ENCODE peak calls at places on chromosomes 1 and 21, in four cellular contexts. E is cardiac fibroblast, L is astrocyte of the cerebellum, A is fibroblast of pulmonary artery. B is an unnamed sample.

GRCh38 chr1:203290261-203291089 is 14.8 kb upstream of the BTG2 start:
- DNase-seq in E (peak; percentile 56), L (peak; percentile 27), A (peak; percentile 81), B (peak; percentile 56)

GRCh38 chr1:79353224-79353623 is 346.7 kb upstream of the ADGRL4 start:
- DNase-seq in E (peak; percentile 84), L (peak; percentile 11), A (peak; percentile 80), B (peak; percentile 83)

GRCh38 chr1:59511476-59512465 is 214.9 kb downstream of the FGGY start:
- DNase-seq in E (peak; percentile 28), L (no peak), A (peak; percentile 80), B (peak; percentile 49)

GRCh38 chr1:38779491-38779890 is 80.1 kb downstream of the RRAGC start:
- DNase-seq in E (no peak), L (no peak), A (no peak), B (no peak)

GRCh38 chr1:12196641-12197482 is 30.1 kb downstream of the TNFRSF1B start:
- DNase-seq in E (no peak), L (no peak), A (no peak), B (no peak)

GRCh38 chr1:29524285-29525065 is 288.2 kb downstream of the PTPRU start:
- DNase-seq in E (no peak), L (no peak), A (no peak), B (no peak)

GRCh38 chr1:10788592-10789006 is 7.8 kb downstream of the CASZ1 start:
- DNase-seq in E (no peak), L (no peak), A (no peak), B (no peak)

GRCh38 chr1:43885311-43885801 is 48.2 kb upstream of the ARTN start:
- DNase-seq in E (no peak), L (no peak), A (no peak), B (no peak)

GRCh38 chr1:154808261-154808908 is 61.7 kb downstream of the KCNN3 start:
- DNase-seq in E (no peak), L (no peak), A (no peak), B (no peak)

GRCh38 chr1:63641615-63642014 is 48.4 kb downstream of the PGM1 start:
- DNase-seq in E (no peak), L (no peak), A (no peak), B (no peak)

GRCh38 chr1:219555031-219555667 is 57.8 kb downstream of the ZC3H11B start:
- DNase-seq in E (peak; percentile 81), L (peak; percentile 80), A (peak; percentile 81), B (peak; percentile 7)

GRCh38 chr1:64553285-64553684 is 83.4 kb downstream of the CACHD1 start:
- DNase-seq in E (no peak), L (no peak), A (no peak), B (no peak)

GRCh38 chr21:42931560-42932235 is 6.3 kb upstream of the ERVH48-1 start:
- DNase-seq in E (no peak), L (no peak), A (no peak), B (no peak)

GRCh38 chr1:15736035-15736665 is at the start of gene SLC25A34:
- DNase-seq in E (no peak), L (no peak), A (no peak), B (no peak)

GRCh38 chr1:214331827-214332423 is 51.0 kb downstream of the SMYD2 start:
- DNase-seq in E (peak; percentile 62), L (no peak), A (peak; percentile 52), B (peak; percentile 47)

GRCh38 chr1:25569599-25570458 is 26.4 kb downstream of the LDLRAP1 start:
- DNase-seq in E (peak; percentile 15), L (no peak), A (peak; percentile 39), B (no peak)

GRCh38 chr1:9166289-9167235 is 37.7 kb upstream of the GPR157 start:
- DNase-seq in E (peak; percentile 42), L (peak; percentile 81), A (peak; percentile 70), B (peak; percentile 74)

GRCh38 chr1:204889681-204890373 is 19.2 kb downstream of the NFASC start:
- DNase-seq in E (no peak), L (no peak), A (no peak), B (peak; percentile 2)

GRCh38 chr21:41642399-41642798 is 124.5 kb downstream of the RIPK4 start:
- DNase-seq in E (no peak), L (no peak), A (peak; percentile 51), B (peak; percentile 62)

GRCh38 chr1:226677121-226678020 is 61.7 kb downstream of the ITPKB start:
- DNase-seq in E (peak; percentile 73), L (peak; percentile 70), A (peak; percentile 68), B (peak; percentile 91)

GRCh38 chr1:93617670-93618488 is 63.8 kb downstream of the BCAR3 start:
- DNase-seq in E (no peak), L (no peak), A (no peak), B (no peak)

GRCh38 chr21:30882907-30883597 is 1.7 kb upstream of the KRTAP11-1 start:
- DNase-seq in E (no peak), L (no peak), A (no peak), B (peak; percentile 3)

GRCh38 chr1:33336580-33336979 is 15.7 kb upstream of the A3GALT2 start:
- DNase-seq in E (no peak), L (no peak), A (no peak), B (no peak)

GRCh38 chr1:56817716-56818463 is 1.3 kb downstream of the FYB2 start:
- DNase-seq in E (no peak), L (no peak), A (no peak), B (no peak)

GRCh38 chr1:28002600-28002999 is 42.8 kb downstream of the XKR8 start:
- DNase-seq in E (no peak), L (no peak), A (no peak), B (no peak)

GRCh38 chr21:36788116-36788515 is 89.2 kb downstream of the SIM2 start:
- DNase-seq in E (no peak), L (no peak), A (peak; percentile 22), B (no peak)
- H3K4me3 ChIP-seq in E (no peak overlapping the region), L (no peak overlapping the region), A (no peak overlapping the region), B (no peak overlapping the region)

GRCh38 chr1:23554481-23555224 is 4.6 kb downstream of the ID3 start:
- DNase-seq in E (peak; percentile 83), L (peak; percentile 68), A (peak; percentile 91), B (peak; percentile 74)
- TF ChIP-seq CTCF in E (peak; percentile 19), L (peak; percentile 19), A (peak; percentile 18), B (no peak)

GRCh38 chr21:33537212-33537611 is 4.7 kb downstream of the GART start:
- DNase-seq in E (no peak), L (no peak), A (no peak), B (no peak)

GRCh38 chr21:33541105-33541711 is 709 bp downstream of the GART start:
- DNase-seq in E (peak; percentile 37), L (no peak), A (peak; percentile 17), B (peak; percentile 28)

GRCh38 chr21:33540711-33541104 is 1.2 kb downstream of the GART start:
- DNase-seq in E (no peak), L (no peak), A (no peak), B (no peak)

GRCh38 chr21:33541756-33542639 is at the start of gene GART:
- DNase-seq in E (peak; percentile 73), L (peak; percentile 32), A (peak; percentile 64), B (peak; percentile 63)

DNA sequence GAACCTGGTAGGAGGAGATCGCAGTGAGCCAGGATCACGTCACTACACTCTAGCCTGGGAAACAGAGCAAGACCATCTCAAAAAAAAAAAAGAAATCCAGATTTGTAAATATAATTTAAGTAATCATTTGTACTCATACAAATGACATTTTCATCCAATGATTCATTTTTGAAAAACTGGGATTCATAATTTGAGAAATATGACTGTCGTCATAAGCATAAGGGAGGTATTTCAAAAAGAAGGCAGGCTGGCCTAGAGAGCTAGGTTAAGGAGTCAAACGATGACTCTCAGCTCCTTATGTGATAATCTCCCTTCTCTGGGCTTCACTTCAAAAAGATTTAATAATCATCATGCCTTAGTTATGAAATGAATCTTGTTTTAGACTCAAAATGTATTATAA is 2.3 kb downstream of the GART start:
- DNase-seq in E (peak; percentile 91), L (no peak), A (peak; percentile 27), B (peak; percentile 48)
- H3K4me3 ChIP-seq in E (no peak overlapping the region), L (no peak overlapping the region), A (no peak overlapping the region), B (no peak overlapping the region)

GRCh38 chr1:97334454-97334853 is 586.4 kb downstream of the DPYD start:
- DNase-seq in E (peak; percentile 84), L (peak; percentile 86), A (peak; percentile 74), B (peak; percentile 78)

GRCh38 chr1:97338347-97338746 is 582.5 kb downstream of the DPYD start:
- DNase-seq in E (no peak), L (no peak), A (no peak), B (no peak)

GRCh38 chr1:97337250-97338030 is 583.4 kb downstream of the DPYD start:
- DNase-seq in E (peak; percentile 41), L (no peak), A (peak; percentile 26), B (no peak)

GRCh38 chr1:97331165-97331564 is 589.7 kb downstream of the DPYD start:
- DNase-seq in E (no peak), L (no peak), A (no peak), B (no peak)

DNA sequence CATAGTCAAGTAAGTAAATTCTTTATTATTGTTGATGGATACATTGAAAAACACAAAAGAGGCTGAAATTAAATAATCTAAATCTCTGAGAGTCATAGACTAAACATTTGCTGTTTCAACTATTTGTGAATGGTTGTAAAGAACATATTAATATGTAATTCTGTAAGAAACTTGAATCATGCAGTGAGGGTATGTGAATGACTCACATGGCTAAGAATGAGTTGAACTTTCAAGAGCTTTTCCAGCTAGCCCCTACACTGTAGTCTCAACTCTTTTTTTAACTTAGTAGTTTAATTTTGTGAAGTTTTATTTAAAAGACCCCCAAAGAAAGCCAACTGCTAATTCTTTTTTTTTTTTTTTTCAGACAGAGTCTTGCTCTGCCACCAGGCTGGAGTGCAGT is 588.1 kb downstream of the DPYD start:
- DNase-seq in E (peak; percentile 78), L (peak; percentile 38), A (peak; percentile 63), B (peak; percentile 67)
- TF ChIP-seq CTCF in E (no peak), L (no peak), A (no peak), B (no peak)

DNA sequence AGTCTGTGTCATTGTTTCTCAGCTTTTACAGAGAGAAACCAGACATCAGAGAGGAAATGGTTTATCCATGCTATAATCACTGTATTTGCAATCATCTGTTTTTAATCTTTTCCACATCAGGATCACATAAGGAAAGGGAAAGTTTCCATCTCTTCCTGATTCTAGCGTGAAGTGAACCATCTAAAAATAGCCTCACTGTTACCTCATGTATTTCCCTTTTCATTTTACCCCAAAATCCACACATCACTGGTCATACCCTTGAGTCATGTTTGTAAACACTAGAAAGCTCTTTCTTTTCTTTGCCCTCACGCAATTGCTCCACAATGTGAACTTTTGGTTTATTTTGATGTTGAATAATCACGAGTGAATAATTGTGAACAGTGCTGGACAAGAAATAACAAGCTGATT is 146.0 kb downstream of the PLA2G4A start:
- DNase-seq in E (peak; percentile 95), L (peak; percentile 94), A (peak; percentile 88), B (peak; percentile 98)
- H3K4me3 ChIP-seq in E (no peak overlapping the region), L (no peak overlapping the region), A (peak overlapping the region; percentile 12), B (no peak overlapping the region)

GRCh38 chr1:248924696-248925532 is 18.9 kb downstream of the PGBD2 start:
- DNase-seq in E (peak; percentile 62), L (no peak), A (peak; percentile 62), B (peak; percentile 52)
- TF ChIP-seq CTCF in E (peak; percentile 63), L (peak; percentile 59), A (peak; percentile 69), B (peak; percentile 57)